ENCODE peak calls at places on chromosomes 13 and 19, in seven cellular contexts. One of them, this sample, is unnamed.

GRCh38 chr13:40193290-40194203 is 472.9 kb downstream of the FOXO1 start:
- DNase-seq in thoracic aorta: peak; percentile 40
- DNase-seq in heart right ventricle: peak; percentile 51
- DNase-seq in H54: no peak
- DNase-seq in gastrocnemius medialis: peak; percentile 48
- DNase-seq in ovary: no peak
- DNase-seq in NCI-H1092 treated with DMSO at 0.1 percent for 48 hours: no peak
- DNase-seq in this sample: peak; percentile 58

GRCh38 chr19:45630463-45630862 is 8.7 kb downstream of the EML2 start:
- DNase-seq in thoracic aorta: no peak
- DNase-seq in heart right ventricle: no peak
- DNase-seq in H54: peak; percentile 46
- DNase-seq in gastrocnemius medialis: no peak
- DNase-seq in ovary: no peak
- DNase-seq in NCI-H1092 treated with DMSO at 0.1 percent for 48 hours: no peak
- DNase-seq in this sample: no peak

GRCh38 chr19:6590458-6591319 is at the start of gene CD70:
- DNase-seq in thoracic aorta: no peak
- DNase-seq in heart right ventricle: no peak
- DNase-seq in H54: peak; percentile 65
- DNase-seq in gastrocnemius medialis: no peak
- DNase-seq in ovary: no peak
- DNase-seq in NCI-H1092 treated with DMSO at 0.1 percent for 48 hours: no peak
- DNase-seq in this sample: peak; percentile 29

GRCh38 chr13:39402221-39402620 is 200.8 kb downstream of the LHFPL6 start:
- DNase-seq in thoracic aorta: no peak
- DNase-seq in heart right ventricle: no peak
- DNase-seq in H54: no peak
- DNase-seq in gastrocnemius medialis: no peak
- DNase-seq in ovary: no peak
- DNase-seq in NCI-H1092 treated with DMSO at 0.1 percent for 48 hours: no peak
- DNase-seq in this sample: no peak

GRCh38 chr13:51739403-51740112 is 64.4 kb downstream of the DHRS12 start:
- DNase-seq in thoracic aorta: no peak
- DNase-seq in heart right ventricle: no peak
- DNase-seq in H54: no peak
- DNase-seq in gastrocnemius medialis: peak; percentile 24
- DNase-seq in ovary: peak; percentile 55
- DNase-seq in NCI-H1092 treated with DMSO at 0.1 percent for 48 hours: no peak
- DNase-seq in this sample: no peak

GRCh38 chr19:45767410-45767880 is 1.6 kb downstream of the SIX5 start:
- DNase-seq in thoracic aorta: no peak
- DNase-seq in heart right ventricle: peak; percentile 84
- DNase-seq in H54: peak; percentile 73
- DNase-seq in gastrocnemius medialis: peak; percentile 84
- DNase-seq in ovary: peak; percentile 88
- DNase-seq in NCI-H1092 treated with DMSO at 0.1 percent for 48 hours: no peak
- DNase-seq in this sample: peak; percentile 95

GRCh38 chr19:35846038-35846668 is 6.2 kb downstream of the NPHS1 start:
- DNase-seq in thoracic aorta: no peak
- DNase-seq in heart right ventricle: no peak
- DNase-seq in H54: no peak
- DNase-seq in gastrocnemius medialis: no peak
- DNase-seq in ovary: no peak
- DNase-seq in NCI-H1092 treated with DMSO at 0.1 percent for 48 hours: peak; percentile 12
- DNase-seq in this sample: no peak

GRCh38 chr13:112213467-112214245 is 146.7 kb downstream of the SOX1 start:
- DNase-seq in thoracic aorta: no peak
- DNase-seq in heart right ventricle: no peak
- DNase-seq in H54: no peak
- DNase-seq in gastrocnemius medialis: no peak
- DNase-seq in ovary: no peak
- DNase-seq in NCI-H1092 treated with DMSO at 0.1 percent for 48 hours: peak; percentile 77
- DNase-seq in this sample: no peak

GRCh38 chr13:41900918-41901317 is 60.0 kb downstream of the VWA8 start:
- DNase-seq in thoracic aorta: no peak
- DNase-seq in heart right ventricle: no peak
- DNase-seq in H54: no peak
- DNase-seq in gastrocnemius medialis: no peak
- DNase-seq in ovary: no peak
- DNase-seq in NCI-H1092 treated with DMSO at 0.1 percent for 48 hours: no peak
- DNase-seq in this sample: no peak

GRCh38 chr13:99308481-99309087 is 1.4 kb upstream of the GPR183 start:
- DNase-seq in thoracic aorta: no peak
- DNase-seq in heart right ventricle: no peak
- DNase-seq in H54: no peak
- DNase-seq in gastrocnemius medialis: no peak
- DNase-seq in ovary: no peak
- DNase-seq in NCI-H1092 treated with DMSO at 0.1 percent for 48 hours: no peak
- DNase-seq in this sample: no peak

GRCh38 chr19:43664008-43664407 is 6.0 kb downstream of the PLAUR start:
- DNase-seq in thoracic aorta: no peak
- DNase-seq in heart right ventricle: peak; percentile 33
- DNase-seq in H54: no peak
- DNase-seq in gastrocnemius medialis: no peak
- DNase-seq in ovary: no peak
- DNase-seq in NCI-H1092 treated with DMSO at 0.1 percent for 48 hours: no peak
- DNase-seq in this sample: no peak

GRCh38 chr19:48596679-48597465 is 9.7 kb upstream of the SPACA4 start:
- DNase-seq in thoracic aorta: no peak
- DNase-seq in heart right ventricle: no peak
- DNase-seq in H54: no peak
- DNase-seq in gastrocnemius medialis: no peak
- DNase-seq in ovary: no peak
- DNase-seq in NCI-H1092 treated with DMSO at 0.1 percent for 48 hours: no peak
- DNase-seq in this sample: no peak

GRCh38 chr19:15126511-15126910 is 19.3 kb downstream of the SYDE1 start:
- DNase-seq in thoracic aorta: no peak
- DNase-seq in heart right ventricle: no peak
- DNase-seq in H54: no peak
- DNase-seq in gastrocnemius medialis: no peak
- DNase-seq in ovary: no peak
- DNase-seq in NCI-H1092 treated with DMSO at 0.1 percent for 48 hours: peak; percentile 4
- DNase-seq in this sample: no peak

GRCh38 chr13:72849571-72849970 is 67.6 kb downstream of the PIBF1 start:
- DNase-seq in thoracic aorta: no peak
- DNase-seq in heart right ventricle: no peak
- DNase-seq in H54: no peak
- DNase-seq in gastrocnemius medialis: no peak
- DNase-seq in ovary: no peak
- DNase-seq in NCI-H1092 treated with DMSO at 0.1 percent for 48 hours: no peak
- DNase-seq in this sample: no peak

GRCh38 chr13:24339937-24340607 is 30.7 kb downstream of the C1QTNF9 start:
- DNase-seq in thoracic aorta: no peak
- DNase-seq in heart right ventricle: no peak
- DNase-seq in H54: no peak
- DNase-seq in gastrocnemius medialis: no peak
- DNase-seq in ovary: no peak
- DNase-seq in NCI-H1092 treated with DMSO at 0.1 percent for 48 hours: no peak
- DNase-seq in this sample: no peak

GRCh38 chr13:24148414-24149305 is 11.9 kb upstream of the SPATA13 start:
- DNase-seq in thoracic aorta: no peak
- DNase-seq in heart right ventricle: no peak
- DNase-seq in H54: peak; percentile 58
- DNase-seq in gastrocnemius medialis: no peak
- DNase-seq in ovary: no peak
- DNase-seq in NCI-H1092 treated with DMSO at 0.1 percent for 48 hours: no peak
- DNase-seq in this sample: peak; percentile 75

GRCh38 chr13:91381371-91381770 is 17.1 kb upstream of the GPC5 start:
- DNase-seq in thoracic aorta: no peak
- DNase-seq in heart right ventricle: no peak
- DNase-seq in H54: no peak
- DNase-seq in gastrocnemius medialis: no peak
- DNase-seq in ovary: no peak
- DNase-seq in NCI-H1092 treated with DMSO at 0.1 percent for 48 hours: no peak
- DNase-seq in this sample: no peak

GRCh38 chr19:41705393-41706174 is 2.8 kb upstream of the CEACAM5 start:
- DNase-seq in thoracic aorta: no peak
- DNase-seq in heart right ventricle: no peak
- DNase-seq in H54: peak; percentile 28
- DNase-seq in gastrocnemius medialis: no peak
- DNase-seq in ovary: no peak
- DNase-seq in NCI-H1092 treated with DMSO at 0.1 percent for 48 hours: no peak
- DNase-seq in this sample: peak; percentile 76

GRCh38 chr13:114248011-114248410 is 13.3 kb downstream of the CDC16 start:
- DNase-seq in thoracic aorta: no peak
- DNase-seq in heart right ventricle: no peak
- DNase-seq in H54: no peak
- DNase-seq in gastrocnemius medialis: no peak
- DNase-seq in ovary: no peak
- DNase-seq in NCI-H1092 treated with DMSO at 0.1 percent for 48 hours: no peak
- DNase-seq in this sample: no peak

GRCh38 chr13:112990783-112991182 is 21.8 kb downstream of the MCF2L start:
- DNase-seq in thoracic aorta: no peak
- DNase-seq in heart right ventricle: no peak
- DNase-seq in H54: no peak
- DNase-seq in gastrocnemius medialis: no peak
- DNase-seq in ovary: no peak
- DNase-seq in NCI-H1092 treated with DMSO at 0.1 percent for 48 hours: peak; percentile 53
- DNase-seq in this sample: no peak

GRCh38 chr13:40624338-40624737 is 42.1 kb downstream of the FOXO1 start:
- DNase-seq in thoracic aorta: no peak
- DNase-seq in heart right ventricle: no peak
- DNase-seq in H54: no peak
- DNase-seq in gastrocnemius medialis: no peak
- DNase-seq in ovary: no peak
- DNase-seq in NCI-H1092 treated with DMSO at 0.1 percent for 48 hours: no peak
- DNase-seq in this sample: no peak

GRCh38 chr13:81757348-81757950 is 1416.5 kb upstream of the SPRY2 start:
- DNase-seq in thoracic aorta: no peak
- DNase-seq in heart right ventricle: no peak
- DNase-seq in H54: no peak
- DNase-seq in gastrocnemius medialis: no peak
- DNase-seq in ovary: no peak
- DNase-seq in NCI-H1092 treated with DMSO at 0.1 percent for 48 hours: no peak
- DNase-seq in this sample: no peak

GRCh38 chr13:94707400-94708021 is 4.8 kb downstream of the SOX21 start:
- DNase-seq in thoracic aorta: no peak
- DNase-seq in heart right ventricle: no peak
- DNase-seq in H54: no peak
- DNase-seq in gastrocnemius medialis: no peak
- DNase-seq in ovary: no peak
- DNase-seq in NCI-H1092 treated with DMSO at 0.1 percent for 48 hours: peak; percentile 57
- DNase-seq in this sample: no peak

GRCh38 chr13:23811366-23812027 is 77.7 kb downstream of the MIPEP start:
- DNase-seq in thoracic aorta: no peak
- DNase-seq in heart right ventricle: no peak
- DNase-seq in H54: no peak
- DNase-seq in gastrocnemius medialis: no peak
- DNase-seq in ovary: no peak
- DNase-seq in NCI-H1092 treated with DMSO at 0.1 percent for 48 hours: no peak
- DNase-seq in this sample: no peak

GRCh38 chr19:42253245-42254082 is 1.5 kb downstream of the ERF start:
- DNase-seq in thoracic aorta: no peak
- DNase-seq in heart right ventricle: peak; percentile 66
- DNase-seq in H54: no peak
- DNase-seq in gastrocnemius medialis: peak; percentile 45
- DNase-seq in ovary: peak; percentile 82
- DNase-seq in NCI-H1092 treated with DMSO at 0.1 percent for 48 hours: peak; percentile 5
- DNase-seq in this sample: peak; percentile 69

GRCh38 chr19:40896418-40896796 is 14.4 kb upstream of the CYP2A7 start:
- DNase-seq in thoracic aorta: no peak
- DNase-seq in heart right ventricle: no peak
- DNase-seq in H54: no peak
- DNase-seq in gastrocnemius medialis: no peak
- DNase-seq in ovary: no peak
- DNase-seq in NCI-H1092 treated with DMSO at 0.1 percent for 48 hours: no peak
- DNase-seq in this sample: no peak

GRCh38 chr19:53328967-53329366 is 4.6 kb upstream of the ZNF845 start:
- DNase-seq in thoracic aorta: no peak
- DNase-seq in heart right ventricle: peak; percentile 69
- DNase-seq in H54: no peak
- DNase-seq in gastrocnemius medialis: peak; percentile 14
- DNase-seq in ovary: peak; percentile 73
- DNase-seq in NCI-H1092 treated with DMSO at 0.1 percent for 48 hours: no peak
- DNase-seq in this sample: peak; percentile 82

GRCh38 chr19:3285647-3286176 is 61.3 kb downstream of the CELF5 start:
- DNase-seq in thoracic aorta: no peak
- DNase-seq in heart right ventricle: no peak
- DNase-seq in H54: no peak
- DNase-seq in gastrocnemius medialis: no peak
- DNase-seq in ovary: no peak
- DNase-seq in NCI-H1092 treated with DMSO at 0.1 percent for 48 hours: no peak
- DNase-seq in this sample: no peak

GRCh38 chr19:11364935-11365334 is 9.5 kb upstream of the SWSAP1 start:
- DNase-seq in thoracic aorta: no peak
- DNase-seq in heart right ventricle: no peak
- DNase-seq in H54: no peak
- DNase-seq in gastrocnemius medialis: no peak
- DNase-seq in ovary: no peak
- DNase-seq in NCI-H1092 treated with DMSO at 0.1 percent for 48 hours: no peak
- DNase-seq in this sample: no peak

GRCh38 chr13:98909016-98909415 is 68.8 kb downstream of the DOCK9 start:
- DNase-seq in thoracic aorta: no peak
- DNase-seq in heart right ventricle: no peak
- DNase-seq in H54: no peak
- DNase-seq in gastrocnemius medialis: no peak
- DNase-seq in ovary: no peak
- DNase-seq in NCI-H1092 treated with DMSO at 0.1 percent for 48 hours: no peak
- DNase-seq in this sample: no peak

This sample was measured in lower leg skin.